ENCODE peak calls at places on chromosomes 7 and 10, in four cellular contexts. H, K, Z and C are unnamed samples.

GRCh38 chr7:29917583-29917982 is 72.0 kb downstream of the SCRN1 start:
- DNase-seq in H (no peak), K (no peak), Z (no peak), C (no peak)

GRCh38 chr7:114243019-114243507 is 171.6 kb upstream of the FOXP2 start:
- DNase-seq in H (no peak), K (peak; percentile 26), Z (peak; percentile 63), C (no peak)

GRCh38 chr10:30730306-30730705 is 100.8 kb upstream of the LYZL2 start:
- DNase-seq in H (no peak), K (no peak), Z (no peak), C (no peak)

GRCh38 chr10:44281089-44281613 is 103.7 kb downstream of the CXCL12 start:
- DNase-seq in H (no peak), K (no peak), Z (no peak), C (no peak)

GRCh38 chr10:22874189-22874854 is 53.5 kb upstream of the ARMC3 start:
- DNase-seq in H (no peak), K (no peak), Z (no peak), C (no peak)

GRCh38 chr10:58651040-58651439 is 138.4 kb downstream of the BICC1 start:
- DNase-seq in H (peak; percentile 50), K (peak; percentile 20), Z (no peak), C (no peak)

GRCh38 chr7:16212032-16212431 is 209.3 kb downstream of the CRPPA start:
- DNase-seq in H (no peak), K (no peak), Z (no peak), C (no peak)

GRCh38 chr7:39125849-39126248 is 148.1 kb downstream of the POU6F2 start:
- DNase-seq in H (no peak), K (no peak), Z (no peak), C (no peak)

GRCh38 chr7:122602800-122603199 is 96.1 kb downstream of the RNF133 start:
- DNase-seq in H (no peak), K (no peak), Z (no peak), C (no peak)

GRCh38 chr7:22713463-22713862 is 13.5 kb upstream of the IL6 start:
- DNase-seq in H (no peak), K (no peak), Z (no peak), C (no peak)

GRCh38 chr7:4700577-4701235 is 18.6 kb downstream of the FOXK1 start:
- DNase-seq in H (no peak), K (peak; percentile 65), Z (no peak), C (no peak)

GRCh38 chr7:97008275-97008917 is 3.0 kb downstream of the DLX6 start:
- DNase-seq in H (no peak), K (no peak), Z (no peak), C (no peak)

GRCh38 chr7:87219545-87220025 is at the start of gene TMEM243:
- DNase-seq in H (peak; percentile 88), K (peak; percentile 83), Z (no peak), C (peak; percentile 54)

GRCh38 chr10:91317541-91317940 is 92.6 kb upstream of the HECTD2 start:
- DNase-seq in H (no peak), K (no peak), Z (no peak), C (no peak)

GRCh38 chr10:97736403-97736901 is 476 bp upstream of the ZFYVE27 start:
- DNase-seq in H (no peak), K (no peak), Z (no peak), C (no peak)

GRCh38 chr10:117005454-117006055 is 568 bp upstream of the SHTN1 start:
- DNase-seq in H (no peak), K (peak; percentile 52), Z (peak; percentile 54), C (peak; percentile 7)

GRCh38 chr7:87312215-87312865 is 33.1 kb upstream of the CROT start:
- DNase-seq in H (peak; percentile 73), K (peak; percentile 77), Z (peak; percentile 29), C (peak; percentile 75)

GRCh38 chr7:128084896-128085608 is 53.8 kb upstream of the LRRC4 start:
- DNase-seq in H (peak; percentile 96), K (no peak), Z (no peak), C (no peak)

GRCh38 chr10:91590904-91591791 is 41.7 kb downstream of the PPP1R3C start:
- DNase-seq in H (peak; percentile 73), K (peak; percentile 66), Z (no peak), C (peak; percentile 84)

GRCh38 chr7:101936223-101936611 is 118.8 kb downstream of the CUX1 start:
- DNase-seq in H (no peak), K (no peak), Z (no peak), C (no peak)
- H4K20me1 ChIP-seq in H (no peaks in the 10 kb centered on the region), K (no peaks in the 10 kb centered on the region), Z (no peaks in the 10 kb centered on the region), C (no peaks in the 10 kb centered on the region)

DNA sequence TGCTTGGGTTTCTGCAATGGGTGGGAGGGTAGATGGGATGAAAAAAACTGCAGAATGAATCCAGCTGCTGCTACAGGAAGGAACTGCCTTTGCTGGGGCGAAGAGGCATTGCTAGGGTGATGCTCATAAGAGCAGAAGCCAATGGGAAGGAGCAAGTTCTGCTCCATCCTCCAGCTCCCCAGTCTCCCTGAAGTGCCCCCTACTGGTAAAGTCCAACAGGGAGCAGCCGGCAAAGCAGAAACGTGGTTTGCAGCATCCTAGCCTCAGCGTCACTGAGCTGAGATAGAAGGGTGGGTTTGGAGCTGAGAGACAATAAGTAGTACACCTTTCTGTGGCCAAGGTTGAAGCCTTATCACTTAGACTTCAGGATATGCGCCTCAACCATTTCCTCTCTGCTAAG is 220.5 kb downstream of the CCSER2 start:
- DNase-seq in H (no peak), K (no peak), Z (no peak), C (no peak)
- TF ChIP-seq CTCF in H (peak; percentile 27), K (peak; percentile 3), Z (peak; percentile 55), C (peak; percentile 29)

GRCh38 chr10:90227259-90227658 is 525.9 kb downstream of the KIF20B start:
- DNase-seq in H (no peak), K (no peak), Z (peak; percentile 99), C (peak; percentile 93)
- TF ChIP-seq EZH2phosphoT487 in H (no peak), K (no peak), Z (no peak), C (no peak)

GRCh38 chr7:94697671-94697994 is 41.7 kb upstream of the SGCE start:
- DNase-seq in H (no peak), K (no peak), Z (no peak), C (peak; percentile 70)

GRCh38 chr7:94698275-94698674 is 42.3 kb upstream of the SGCE start:
- DNase-seq in H (no peak), K (peak; percentile 40), Z (peak; percentile 13), C (peak; percentile 78)

GRCh38 chr7:94696981-94697670 is 41.2 kb upstream of the SGCE start:
- DNase-seq in H (no peak), K (peak; percentile 74), Z (peak; percentile 61), C (peak; percentile 96)

GRCh38 chr7:94701555-94701973 is 45.6 kb upstream of the SGCE start:
- DNase-seq in H (no peak), K (peak; percentile 17), Z (peak; percentile 28), C (peak; percentile 71)

GRCh38 chr7:94700926-94701554 is 45.1 kb upstream of the SGCE start:
- DNase-seq in H (no peak), K (no peak), Z (no peak), C (peak; percentile 4)
- H4K20me1 ChIP-seq in H (no peaks in the 10 kb centered on the region), K (no peaks in the 10 kb centered on the region), Z (no peaks in the 10 kb centered on the region), C (no peaks in the 10 kb centered on the region)

GRCh38 chr10:59847326-59847725 is 59.0 kb downstream of the CCDC6 start:
- DNase-seq in H (no peak), K (no peak), Z (no peak), C (no peak)
- TF ChIP-seq CTCF in H (no peak), K (no peak), Z (no peak), C (no peak)

GRCh38 chr7:93053946-93054943 is 63.5 kb downstream of the SAMD9 start:
- DNase-seq in H (no peak), K (no peak), Z (no peak), C (no peak)

GRCh38 chr7:93053209-93053945 is 64.4 kb downstream of the SAMD9 start:
- DNase-seq in H (no peak), K (no peak), Z (no peak), C (no peak)

GRCh38 chr7:93054975-93055374 is 62.8 kb downstream of the SAMD9 start:
- DNase-seq in H (no peak), K (no peak), Z (no peak), C (no peak)

GRCh38 chr7:93051660-93052059 is 66.1 kb downstream of the SAMD9 start:
- DNase-seq in H (no peak), K (no peak), Z (no peak), C (no peak)

GRCh38 chr7:93055543-93056107 is 62.2 kb downstream of the SAMD9 start:
- DNase-seq in H (peak; percentile 69), K (peak; percentile 54), Z (no peak), C (peak; percentile 63)
- TF ChIP-seq EZH2phosphoT487 in H (no peak), K (no peak), Z (no peak), C (no peak)

GRCh38 chr7:106285051-106285800 is 443 bp upstream of the NAMPT start:
- DNase-seq in H (peak; percentile 99), K (peak; percentile 99), Z (peak; percentile 96), C (peak; percentile 100)
- H4K20me1 ChIP-seq in H (peaks cover 17% of the 10 kb centered on the region), K (peaks cover 35% of the 10 kb centered on the region), Z (peaks cover 8% of the 10 kb centered on the region), C (peaks cover 29% of the 10 kb centered on the region)

GRCh38 chr7:99001482-99002145 is 123.3 kb downstream of the TRRAP start:
- DNase-seq in H (no peak), K (no peak), Z (no peak), C (no peak)

GRCh38 chr7:99000904-99001442 is 122.6 kb downstream of the TRRAP start:
- DNase-seq in H (no peak), K (no peak), Z (no peak), C (no peak)

GRCh38 chr7:99003419-99003818 is 125.1 kb downstream of the TRRAP start:
- DNase-seq in H (no peak), K (no peak), Z (no peak), C (no peak)

GRCh38 chr7:99002827-99003212 is 124.5 kb downstream of the TRRAP start:
- DNase-seq in H (no peak), K (no peak), Z (no peak), C (no peak)

DNA sequence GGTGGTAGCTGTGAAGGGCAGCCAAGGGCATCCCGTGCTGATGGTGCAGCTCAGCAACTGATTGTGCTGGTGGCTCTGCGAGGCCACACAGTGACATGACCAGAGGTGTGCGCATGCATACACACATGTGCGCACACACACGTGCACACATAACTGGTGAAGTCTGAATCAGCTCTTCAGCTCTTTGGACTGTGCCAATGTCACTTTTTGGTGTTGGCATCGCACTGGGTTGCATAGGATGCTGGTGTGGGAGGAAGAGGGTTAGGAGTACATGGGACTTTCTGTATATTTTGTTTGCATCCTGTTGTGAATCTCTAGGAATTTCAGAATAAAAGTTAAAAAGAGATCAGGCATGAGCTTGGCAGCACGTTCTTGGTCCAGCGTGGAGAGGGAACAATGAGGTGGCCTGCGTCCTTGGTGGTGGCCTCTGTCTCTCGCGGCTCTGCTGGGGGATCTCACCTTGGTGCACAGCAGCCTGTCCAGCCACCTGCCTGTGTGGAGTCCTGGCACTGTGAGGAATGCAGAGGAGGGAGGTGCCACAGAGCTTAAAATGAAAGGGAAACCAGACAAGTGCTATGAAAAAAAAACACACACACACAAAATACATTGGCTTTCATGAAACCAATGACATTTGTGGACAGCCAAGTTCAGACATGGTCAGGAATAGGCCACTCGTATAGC is 124.0 kb downstream of the TRRAP start:
- DNase-seq in H (no peak), K (no peak), Z (no peak), C (no peak)
- TF ChIP-seq CTCF in H (no peak), K (no peak), Z (no peak), C (no peak)